ENCODE peak calls at places on chromosomes 2 and 18, in seven cellular contexts. C is thoracic aorta; M is CD8-positive, alpha-beta T cell; W is H1; R is IMR-90; B is sigmoid colon; J is GM12878. H is an unnamed sample.

GRCh38 chr2:70790079-70790963 is at the start of gene FIGLA:
- DNase-seq in C (no peak), M (no peak), W (peak; percentile 81), R (no peak), B (no peak), J (no peak), H (no peak)

GRCh38 chr2:127003028-127003800 is 103.7 kb downstream of the BIN1 start:
- DNase-seq in C (no peak), M (no peak), W (no peak), R (no peak), B (no peak), J (no peak), H (no peak)

GRCh38 chr2:127370010-127370409 is 17.8 kb downstream of the MAP3K2 start:
- DNase-seq in C (no peak), M (no peak), W (no peak), R (no peak), B (no peak), J (no peak), H (no peak)

GRCh38 chr2:47664817-47665216 is 118.1 kb upstream of the MSH6 start:
- DNase-seq in C (no peak), M (no peak), W (peak; percentile 58), R (no peak), B (no peak), J (no peak), H (no peak)

GRCh38 chr2:233051241-233052149 is 8.6 kb upstream of the INPP5D start:
- DNase-seq in C (no peak), M (no peak), W (peak; percentile 83), R (peak; percentile 24), B (no peak), J (no peak), H (peak; percentile 63)

GRCh38 chr2:109690822-109691541 is 76.8 kb downstream of the SOWAHC start:
- DNase-seq in C (no peak), M (no peak), W (no peak), R (peak; percentile 22), B (peak; percentile 88), J (no peak), H (peak; percentile 81)

GRCh38 chr2:9153589-9153988 is 53.0 kb upstream of the ASAP2 start:
- DNase-seq in C (no peak), M (no peak), W (no peak), R (no peak), B (peak; percentile 66), J (no peak), H (peak; percentile 54)

GRCh38 chr2:39403311-39403710 is 33.8 kb downstream of the MAP4K3 start:
- DNase-seq in C (no peak), M (no peak), W (no peak), R (peak; percentile 23), B (no peak), J (no peak), H (no peak)

GRCh38 chr18:74942319-74942910 is 266.5 kb downstream of the PTGR3 start:
- DNase-seq in C (no peak), M (no peak), W (no peak), R (peak; percentile 75), B (no peak), J (peak; percentile 21), H (no peak)

GRCh38 chr2:157587576-157587975 is 41.1 kb downstream of the ACVR1C start:
- DNase-seq in C (no peak), M (no peak), W (no peak), R (no peak), B (no peak), J (no peak), H (no peak)

GRCh38 chr2:127570282-127571250 is 35.1 kb downstream of the MYO7B start:
- DNase-seq in C (no peak), M (no peak), W (peak; percentile 39), R (peak; percentile 5), B (peak; percentile 69), J (no peak), H (peak; percentile 76)

GRCh38 chr2:42286268-42286946 is 74.6 kb downstream of the COX7A2L start:
- DNase-seq in C (no peak), M (no peak), W (no peak), R (peak; percentile 62), B (no peak), J (no peak), H (no peak)

GRCh38 chr18:73150199-73150598 is 282.4 kb upstream of the NETO1 start:
- DNase-seq in C (no peak), M (no peak), W (no peak), R (no peak), B (no peak), J (no peak), H (no peak)

GRCh38 chr2:231554327-231554726 is 24.1 kb upstream of the NMUR1 start:
- DNase-seq in C (no peak), M (no peak), W (no peak), R (no peak), B (no peak), J (no peak), H (no peak)

DNA sequence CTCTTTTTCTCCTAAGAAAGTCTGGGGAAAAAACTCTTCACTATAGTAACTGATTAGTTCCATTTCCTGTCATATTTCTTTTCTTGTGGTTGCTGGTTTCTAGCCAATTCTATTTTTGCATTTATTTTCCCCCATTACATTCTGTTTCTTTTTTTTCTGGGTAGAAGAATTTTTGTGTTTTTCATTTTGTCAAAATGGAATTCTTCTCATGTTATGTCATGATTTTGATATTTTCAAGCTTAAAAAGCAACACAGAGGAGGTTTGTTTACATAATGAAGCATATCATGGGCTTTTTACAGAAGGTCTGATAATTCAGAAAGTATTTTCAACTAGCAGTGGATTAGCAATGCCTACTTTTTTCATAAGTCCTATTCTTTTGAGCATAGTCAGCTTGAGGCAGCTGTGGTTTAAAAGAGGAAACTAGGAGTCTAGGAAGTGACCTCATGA is 102.0 kb downstream of the MAP2 start:
- DNase-seq in C (no peak), M (no peak), W (no peak), R (peak; percentile 94), B (no peak), J (no peak), H (no peak)
- H3K27ac ChIP-seq in C (peak overlapping the region; percentile 83), M (no peak overlapping the region), W (no peak overlapping the region), R (no peak overlapping the region), B (no peak overlapping the region), J (no peak overlapping the region), H (peak overlapping the region; percentile 61)

GRCh38 chr2:219174801-219175200 is 1.9 kb downstream of the CNPPD1 start:
- DNase-seq in C (no peak), M (no peak), W (no peak), R (no peak), B (peak; percentile 55), J (no peak), H (no peak)

GRCh38 chr2:219176818-219177593 is at the start of gene CNPPD1:
- DNase-seq in C (peak; percentile 42), M (peak; percentile 85), W (peak; percentile 84), R (peak; percentile 65), B (peak; percentile 94), J (no peak), H (peak; percentile 95)

GRCh38 chr2:219175486-219175885 is 1.2 kb downstream of the CNPPD1 start:
- DNase-seq in C (no peak), M (no peak), W (no peak), R (no peak), B (peak; percentile 36), J (no peak), H (no peak)

GRCh38 chr2:219177594-219178376 is at the start of gene RETREG2:
- DNase-seq in C (peak; percentile 55), M (peak; percentile 78), W (peak; percentile 88), R (peak; percentile 89), B (peak; percentile 94), J (peak; percentile 72), H (peak; percentile 94)

DNA sequence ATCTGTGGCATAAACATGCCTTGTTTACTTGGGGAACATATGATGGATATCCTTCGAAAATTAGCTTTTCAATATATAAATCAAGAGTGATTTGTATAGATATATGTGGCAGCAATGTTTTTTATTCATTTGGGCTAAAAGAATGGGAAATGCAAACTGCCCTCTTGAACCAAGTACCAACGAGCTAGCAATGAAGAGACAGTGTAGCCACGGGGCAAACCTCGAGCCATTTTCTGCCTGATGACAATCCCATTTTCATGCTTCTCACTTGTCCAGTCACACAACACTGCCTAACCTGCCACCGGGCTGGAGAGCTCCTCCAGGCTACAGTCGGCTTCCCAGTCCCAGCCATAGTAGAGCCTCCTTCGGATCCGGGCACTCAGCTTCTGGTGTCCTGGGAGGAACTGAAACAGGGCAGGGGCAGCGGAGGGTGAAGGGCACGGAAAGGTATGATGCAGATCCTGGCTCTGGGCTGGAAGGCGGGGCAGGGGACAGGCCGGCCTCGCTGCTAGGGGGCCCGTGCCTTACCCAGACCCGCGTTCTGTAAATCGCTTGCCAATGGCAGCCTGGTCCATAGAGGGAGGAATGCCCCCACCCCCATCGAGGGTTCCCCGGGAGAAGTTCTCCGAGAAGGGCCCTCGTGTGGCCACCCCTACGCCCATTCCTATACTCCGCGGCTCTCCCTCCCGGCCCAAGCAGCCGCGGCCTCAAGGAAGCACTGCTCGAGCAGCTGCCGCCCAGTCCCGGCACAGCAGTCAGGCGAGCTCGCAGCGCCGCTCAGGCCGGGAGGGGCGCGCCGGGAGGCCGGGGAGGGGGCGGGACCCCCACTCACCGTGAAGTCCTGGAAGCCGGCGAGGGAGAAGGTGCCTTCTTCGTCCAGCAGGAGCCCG is 552 bp downstream of the CNPPD1 start:
- DNase-seq in C (no peak), M (peak; percentile 27), W (no peak), R (peak; percentile 26), B (peak; percentile 83), J (no peak), H (peak; percentile 79)
- TF ChIP-seq CTCF in C (no peak), M (no peak), W (no peak), R (peak; percentile 20), B (no peak), J (no peak), H (no peak)

GRCh38 chr2:152500336-152500735 is 165.4 kb downstream of the FMNL2 start:
- DNase-seq in C (no peak), M (no peak), W (no peak), R (no peak), B (no peak), J (no peak), H (no peak)

GRCh38 chr2:152497481-152498052 is 162.6 kb downstream of the FMNL2 start:
- DNase-seq in C (no peak), M (no peak), W (no peak), R (peak; percentile 61), B (no peak), J (no peak), H (no peak)

GRCh38 chr2:152500777-152501176 is 165.8 kb downstream of the FMNL2 start:
- DNase-seq in C (no peak), M (no peak), W (no peak), R (no peak), B (no peak), J (no peak), H (peak; percentile 73)

GRCh38 chr2:152499921-152500320 is 164.9 kb downstream of the FMNL2 start:
- DNase-seq in C (no peak), M (no peak), W (no peak), R (peak; percentile 37), B (no peak), J (no peak), H (peak; percentile 48)

DNA sequence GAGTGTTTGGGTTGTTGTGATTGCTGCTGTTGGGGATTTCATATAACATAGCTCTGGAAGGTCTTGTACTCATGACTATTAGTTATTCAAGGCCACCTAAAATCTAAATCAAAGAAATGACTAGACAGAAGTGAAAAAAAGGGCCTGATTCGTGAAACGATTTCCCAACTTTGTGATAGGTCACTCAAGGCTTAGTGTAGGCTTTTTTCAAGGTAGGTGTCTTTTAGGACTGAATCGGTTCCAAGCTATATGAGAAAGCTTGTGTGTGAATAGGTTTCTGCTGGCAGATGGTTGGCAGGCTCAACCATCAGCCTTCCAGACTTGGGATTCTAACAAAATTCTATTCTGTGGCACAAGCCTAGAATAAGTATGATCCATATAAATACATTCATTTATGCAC is 164.4 kb downstream of the FMNL2 start:
- DNase-seq in C (no peak), M (no peak), W (no peak), R (no peak), B (no peak), J (no peak), H (no peak)
- H3K4me1 ChIP-seq in C (peaks cover 50% of the 10 kb centered on the region), M (no peaks in the 10 kb centered on the region), W (peaks cover 4% of the 10 kb centered on the region), R (peaks cover 21% of the 10 kb centered on the region), B (peaks cover 20% of the 10 kb centered on the region), J (peaks cover 24% of the 10 kb centered on the region), H (peaks cover 12% of the 10 kb centered on the region)

GRCh38 chr2:44753552-44754285 is 187.8 kb upstream of the SIX3 start:
- DNase-seq in C (no peak), M (no peak), W (no peak), R (no peak), B (no peak), J (peak; percentile 64), H (no peak)
- H3K27ac ChIP-seq in C (no peak overlapping the region), M (no peak overlapping the region), W (no peak overlapping the region), R (no peak overlapping the region), B (no peak overlapping the region), J (no peak overlapping the region), H (no peak overlapping the region)

H was measured in tibial artery.